ENCODE peak calls at places on chromosome 9, in seven cellular contexts. I is cerebellum; A is bronchial epithelial cell; S is stimulated activated CD8-positive, alpha-beta memory T cell treated with anti-CD3 and anti-CD28 coated beads, Interleukin-12 subunit alpha, Interleukin-12 subunit beta, amount 100 ng/mL, for 4 hours; H is naive thymus-derived CD4-positive, alpha-beta T cell; Y is HFFc6; Z is NCI-H1105. X is an unnamed sample.

GRCh38 chr9:33418090-33418489 is 15.7 kb upstream of the AQP7 start:
- DNase-seq in I (no peak), A (peak), S (no peak), H (no peak), Y (no peak), Z (no peak), X (peak)

GRCh38 chr9:126708178-126708577 is 94.5 kb downstream of the LMX1B start:
- DNase-seq in I (no peak), A (no peak), S (no peak), H (no peak), Y (no peak), Z (no peak), X (no peak)

GRCh38 chr9:70439991-70440706 is 25.7 kb upstream of the KLF9 start:
- DNase-seq in I (no peak), A (no peak), S (no peak), H (no peak), Y (no peak), Z (no peak), X (no peak)

GRCh38 chr9:96441798-96442445 is 8.0 kb upstream of the HABP4 start:
- DNase-seq in I (no peak), A (peak), S (no peak), H (no peak), Y (peak), Z (no peak), X (peak)

GRCh38 chr9:96253059-96253696 is 48.8 kb downstream of the HSD17B3 start:
- DNase-seq in I (no peak), A (no peak), S (no peak), H (no peak), Y (no peak), Z (no peak), X (no peak)

GRCh38 chr9:120715331-120715924 is 1.2 kb upstream of the MEGF9 start:
- DNase-seq in I (no peak), A (peak), S (no peak), H (no peak), Y (peak), Z (no peak), X (peak)

GRCh38 chr9:71685394-71685793 is 82.9 kb downstream of the CEMIP2 start:
- DNase-seq in I (no peak), A (peak), S (no peak), H (peak), Y (no peak), Z (no peak), X (peak)

GRCh38 chr9:124718928-124719327 is 52.2 kb downstream of the NR6A1 start:
- DNase-seq in I (no peak), A (no peak), S (no peak), H (no peak), Y (no peak), Z (no peak), X (no peak)

GRCh38 chr9:96203867-96204412 is 98.0 kb downstream of the HSD17B3 start:
- DNase-seq in I (peak), A (no peak), S (no peak), H (no peak), Y (no peak), Z (no peak), X (no peak)

GRCh38 chr9:137021979-137022619 is 5.9 kb downstream of the ABCA2 start:
- DNase-seq in I (no peak), A (peak), S (peak), H (peak), Y (peak), Z (no peak), X (peak)

GRCh38 chr9:101582593-101582992 is 12.2 kb downstream of the PPP3R2 start:
- DNase-seq in I (no peak), A (peak), S (no peak), H (no peak), Y (peak), Z (no peak), X (no peak)

GRCh38 chr9:84838879-84839278 is 169.3 kb downstream of the NTRK2 start:
- DNase-seq in I (no peak), A (no peak), S (no peak), H (no peak), Y (no peak), Z (no peak), X (no peak)

GRCh38 chr9:26324787-26325186 is 567.8 kb downstream of the CAAP1 start:
- DNase-seq in I (no peak), A (no peak), S (no peak), H (no peak), Y (no peak), Z (no peak), X (no peak)

GRCh38 chr9:88085481-88085880 is 52.8 kb downstream of the SPATA31C2 start:
- DNase-seq in I (no peak), A (peak), S (no peak), H (no peak), Y (no peak), Z (no peak), X (no peak)

GRCh38 chr9:87004016-87004415 is 56.7 kb upstream of the GAS1 start:
- DNase-seq in I (no peak), A (peak), S (no peak), H (no peak), Y (no peak), Z (no peak), X (no peak)